ENCODE peak calls at places on chromosomes 12 and 14, in seven cellular contexts. One of them, this sample, is unnamed.

GRCh38 chr12:3816266-3816665 is 56.9 kb downstream of the PARP11 start:
- DNase-seq in pancreas: no peak
- DNase-seq in Panc1: no peak
- DNase-seq in fibroblast of pulmonary artery: no peak
- DNase-seq in heart left ventricle: no peak
- DNase-seq in stomach: no peak
- DNase-seq in astrocyte: no peak
- DNase-seq in this sample: no peak

GRCh38 chr12:21580748-21581495 is 23.7 kb downstream of the GYS2 start:
- DNase-seq in pancreas: no peak
- DNase-seq in Panc1: no peak
- DNase-seq in fibroblast of pulmonary artery: no peak
- DNase-seq in heart left ventricle: no peak
- DNase-seq in stomach: no peak
- DNase-seq in astrocyte: no peak
- DNase-seq in this sample: no peak

GRCh38 chr12:100584261-100584660 is 10.8 kb downstream of the GAS2L3 start:
- DNase-seq in pancreas: no peak
- DNase-seq in Panc1: no peak
- DNase-seq in fibroblast of pulmonary artery: peak; percentile 29
- DNase-seq in heart left ventricle: no peak
- DNase-seq in stomach: no peak
- DNase-seq in astrocyte: no peak
- DNase-seq in this sample: no peak

GRCh38 chr14:43595373-43595772 is 911.7 kb downstream of the FSCB start:
- DNase-seq in pancreas: no peak
- DNase-seq in Panc1: no peak
- DNase-seq in fibroblast of pulmonary artery: no peak
- DNase-seq in heart left ventricle: no peak
- DNase-seq in stomach: no peak
- DNase-seq in astrocyte: no peak
- DNase-seq in this sample: no peak

GRCh38 chr12:1041478-1041877 is 50.5 kb downstream of the ERC1 start:
- DNase-seq in pancreas: no peak
- DNase-seq in Panc1: no peak
- DNase-seq in fibroblast of pulmonary artery: no peak
- DNase-seq in heart left ventricle: no peak
- DNase-seq in stomach: no peak
- DNase-seq in astrocyte: no peak
- DNase-seq in this sample: peak; percentile 19

GRCh38 chr12:68768431-68768934 is 22.5 kb downstream of the SLC35E3 start:
- DNase-seq in pancreas: no peak
- DNase-seq in Panc1: no peak
- DNase-seq in fibroblast of pulmonary artery: no peak
- DNase-seq in heart left ventricle: no peak
- DNase-seq in stomach: no peak
- DNase-seq in astrocyte: no peak
- DNase-seq in this sample: no peak

GRCh38 chr14:54446201-54446693 is 5.1 kb upstream of the CNIH1 start:
- DNase-seq in pancreas: peak; percentile 28
- DNase-seq in Panc1: no peak
- DNase-seq in fibroblast of pulmonary artery: peak; percentile 94
- DNase-seq in heart left ventricle: no peak
- DNase-seq in stomach: no peak
- DNase-seq in astrocyte: peak; percentile 31
- DNase-seq in this sample: peak; percentile 32

GRCh38 chr14:69090187-69090789 is 62.6 kb downstream of the DCAF5 start:
- DNase-seq in pancreas: no peak
- DNase-seq in Panc1: no peak
- DNase-seq in fibroblast of pulmonary artery: peak; percentile 61
- DNase-seq in heart left ventricle: no peak
- DNase-seq in stomach: no peak
- DNase-seq in astrocyte: no peak
- DNase-seq in this sample: peak; percentile 49

GRCh38 chr14:53190938-53191337 is 37.8 kb upstream of the DDHD1 start:
- DNase-seq in pancreas: no peak
- DNase-seq in Panc1: no peak
- DNase-seq in fibroblast of pulmonary artery: peak; percentile 38
- DNase-seq in heart left ventricle: no peak
- DNase-seq in stomach: no peak
- DNase-seq in astrocyte: peak; percentile 34
- DNase-seq in this sample: peak; percentile 38

GRCh38 chr14:35944847-35945246 is 118.7 kb downstream of the BRMS1L start:
- DNase-seq in pancreas: no peak
- DNase-seq in Panc1: no peak
- DNase-seq in fibroblast of pulmonary artery: no peak
- DNase-seq in heart left ventricle: no peak
- DNase-seq in stomach: no peak
- DNase-seq in astrocyte: no peak
- DNase-seq in this sample: no peak

GRCh38 chr14:58354817-58355216 is 40.9 kb upstream of the TOMM20L start:
- DNase-seq in pancreas: no peak
- DNase-seq in Panc1: no peak
- DNase-seq in fibroblast of pulmonary artery: no peak
- DNase-seq in heart left ventricle: no peak
- DNase-seq in stomach: no peak
- DNase-seq in astrocyte: no peak
- DNase-seq in this sample: no peak

GRCh38 chr14:58356268-58356667 is 39.5 kb upstream of the TOMM20L start:
- DNase-seq in pancreas: no peak
- DNase-seq in Panc1: no peak
- DNase-seq in fibroblast of pulmonary artery: no peak
- DNase-seq in heart left ventricle: no peak
- DNase-seq in stomach: no peak
- DNase-seq in astrocyte: no peak
- DNase-seq in this sample: no peak

GRCh38 chr14:58353516-58354299 is 42.0 kb upstream of the TOMM20L start:
- DNase-seq in pancreas: no peak
- DNase-seq in Panc1: no peak
- DNase-seq in fibroblast of pulmonary artery: no peak
- DNase-seq in heart left ventricle: no peak
- DNase-seq in stomach: no peak
- DNase-seq in astrocyte: no peak
- DNase-seq in this sample: peak; percentile 8
- H3K4me3 ChIP-seq in pancreas: peak overlapping the region; percentile 3
- H3K4me3 ChIP-seq in Panc1: no peak overlapping the region
- H3K4me3 ChIP-seq in fibroblast of pulmonary artery: no peak overlapping the region
- H3K4me3 ChIP-seq in heart left ventricle: peak overlapping the region; percentile 1
- H3K4me3 ChIP-seq in stomach: peak overlapping the region; percentile 7
- H3K4me3 ChIP-seq in astrocyte: no peak overlapping the region
- H3K4me3 ChIP-seq in this sample: no peak overlapping the region

GRCh38 chr12:116926283-116927243 is 15.8 kb downstream of the FBXW8 start:
- DNase-seq in pancreas: no peak
- DNase-seq in Panc1: no peak
- DNase-seq in fibroblast of pulmonary artery: no peak
- DNase-seq in heart left ventricle: no peak
- DNase-seq in stomach: no peak
- DNase-seq in astrocyte: no peak
- DNase-seq in this sample: no peak
- TF ChIP-seq CTCF in pancreas: no peak
- TF ChIP-seq CTCF in Panc1: no peak
- TF ChIP-seq CTCF in fibroblast of pulmonary artery: no peak
- TF ChIP-seq CTCF in heart left ventricle: peak; percentile 28
- TF ChIP-seq CTCF in stomach: no peak
- TF ChIP-seq CTCF in astrocyte: no peak
- TF ChIP-seq CTCF in this sample: no peak

GRCh38 chr12:46830731-46831334 is 5.0 kb upstream of the SLC38A4 start:
- DNase-seq in pancreas: peak; percentile 24
- DNase-seq in Panc1: no peak
- DNase-seq in fibroblast of pulmonary artery: no peak
- DNase-seq in heart left ventricle: peak; percentile 61
- DNase-seq in stomach: no peak
- DNase-seq in astrocyte: no peak
- DNase-seq in this sample: peak; percentile 11

GRCh38 chr12:46835785-46836184 is 10.0 kb upstream of the SLC38A4 start:
- DNase-seq in pancreas: no peak
- DNase-seq in Panc1: no peak
- DNase-seq in fibroblast of pulmonary artery: no peak
- DNase-seq in heart left ventricle: no peak
- DNase-seq in stomach: no peak
- DNase-seq in astrocyte: no peak
- DNase-seq in this sample: no peak

GRCh38 chr12:46831335-46832083 is 5.7 kb upstream of the SLC38A4 start:
- DNase-seq in pancreas: peak; percentile 50
- DNase-seq in Panc1: no peak
- DNase-seq in fibroblast of pulmonary artery: no peak
- DNase-seq in heart left ventricle: peak; percentile 82
- DNase-seq in stomach: peak; percentile 34
- DNase-seq in astrocyte: no peak
- DNase-seq in this sample: no peak

GRCh38 chr12:46832084-46832704 is 6.4 kb upstream of the SLC38A4 start:
- DNase-seq in pancreas: no peak
- DNase-seq in Panc1: no peak
- DNase-seq in fibroblast of pulmonary artery: no peak
- DNase-seq in heart left ventricle: no peak
- DNase-seq in stomach: no peak
- DNase-seq in astrocyte: no peak
- DNase-seq in this sample: no peak
- H3K4me3 ChIP-seq in pancreas: peak overlapping the region; percentile 50
- H3K4me3 ChIP-seq in Panc1: no peak overlapping the region
- H3K4me3 ChIP-seq in fibroblast of pulmonary artery: no peak overlapping the region
- H3K4me3 ChIP-seq in heart left ventricle: peak overlapping the region; percentile 49
- H3K4me3 ChIP-seq in stomach: peak overlapping the region; percentile 37
- H3K4me3 ChIP-seq in astrocyte: peak overlapping the region; percentile 49
- H3K4me3 ChIP-seq in this sample: no peak overlapping the region

DNA sequence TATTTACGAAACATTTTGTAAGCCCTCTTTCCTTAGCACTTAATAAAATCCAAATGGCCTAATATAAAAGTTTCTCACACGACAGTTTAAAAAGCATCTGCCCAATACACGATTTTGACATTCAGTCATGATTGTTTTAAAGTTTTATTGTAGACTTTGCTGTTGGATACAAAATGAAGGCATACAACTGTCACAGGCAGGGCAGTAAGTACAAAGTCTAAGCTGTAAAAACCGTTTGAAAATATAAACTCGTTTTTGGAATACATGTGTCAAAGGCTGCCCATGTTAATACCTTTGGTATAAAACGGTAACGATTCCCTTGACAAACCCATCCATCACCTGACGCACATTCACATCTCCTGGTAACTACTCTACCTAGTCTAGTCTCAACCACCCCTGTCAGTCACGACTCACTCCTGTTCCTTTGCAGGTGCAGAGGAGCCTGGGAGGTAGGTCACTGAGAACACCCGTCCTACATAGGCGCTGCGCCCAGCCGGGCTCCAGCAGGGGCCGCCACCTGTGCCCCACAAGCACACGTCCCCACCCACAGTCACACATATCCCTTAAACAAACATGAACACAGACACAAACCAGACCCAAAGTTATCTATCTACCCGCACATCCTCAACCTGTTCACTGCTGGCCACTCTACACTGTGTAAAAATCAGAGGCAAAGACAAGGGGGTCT is 27.1 kb downstream of the KCTD10 start:
- DNase-seq in pancreas: no peak
- DNase-seq in Panc1: no peak
- DNase-seq in fibroblast of pulmonary artery: no peak
- DNase-seq in heart left ventricle: no peak
- DNase-seq in stomach: no peak
- DNase-seq in astrocyte: no peak
- DNase-seq in this sample: no peak
- TF ChIP-seq CTCF in pancreas: no peak
- TF ChIP-seq CTCF in Panc1: peak; percentile 65
- TF ChIP-seq CTCF in fibroblast of pulmonary artery: peak; percentile 18
- TF ChIP-seq CTCF in heart left ventricle: no peak
- TF ChIP-seq CTCF in stomach: no peak
- TF ChIP-seq CTCF in astrocyte: no peak
- TF ChIP-seq CTCF in this sample: no peak

GRCh38 chr14:100887728-100888335 is 15.7 kb downstream of the RTL1 start:
- DNase-seq in pancreas: no peak
- DNase-seq in Panc1: no peak
- DNase-seq in fibroblast of pulmonary artery: peak; percentile 8
- DNase-seq in heart left ventricle: no peak
- DNase-seq in stomach: no peak
- DNase-seq in astrocyte: peak; percentile 12
- DNase-seq in this sample: no peak
- H3K4me3 ChIP-seq in pancreas: no peak overlapping the region
- H3K4me3 ChIP-seq in Panc1: no peak overlapping the region
- H3K4me3 ChIP-seq in fibroblast of pulmonary artery: no peak overlapping the region
- H3K4me3 ChIP-seq in heart left ventricle: no peak overlapping the region
- H3K4me3 ChIP-seq in stomach: no peak overlapping the region
- H3K4me3 ChIP-seq in astrocyte: no peak overlapping the region
- H3K4me3 ChIP-seq in this sample: no peak overlapping the region

GRCh38 chr14:70981005-70981952 is 74.0 kb downstream of the PCNX1 start:
- DNase-seq in pancreas: no peak
- DNase-seq in Panc1: no peak
- DNase-seq in fibroblast of pulmonary artery: peak; percentile 22
- DNase-seq in heart left ventricle: no peak
- DNase-seq in stomach: no peak
- DNase-seq in astrocyte: no peak
- DNase-seq in this sample: no peak

GRCh38 chr14:70971588-70971987 is 64.3 kb downstream of the PCNX1 start:
- DNase-seq in pancreas: no peak
- DNase-seq in Panc1: no peak
- DNase-seq in fibroblast of pulmonary artery: no peak
- DNase-seq in heart left ventricle: no peak
- DNase-seq in stomach: no peak
- DNase-seq in astrocyte: no peak
- DNase-seq in this sample: no peak

GRCh38 chr14:70972107-70972976 is 65.1 kb downstream of the PCNX1 start:
- DNase-seq in pancreas: peak; percentile 78
- DNase-seq in Panc1: peak; percentile 62
- DNase-seq in fibroblast of pulmonary artery: peak; percentile 94
- DNase-seq in heart left ventricle: peak; percentile 64
- DNase-seq in stomach: peak; percentile 92
- DNase-seq in astrocyte: peak; percentile 60
- DNase-seq in this sample: peak; percentile 89

GRCh38 chr14:70982204-70982603 is 74.9 kb downstream of the PCNX1 start:
- DNase-seq in pancreas: no peak
- DNase-seq in Panc1: no peak
- DNase-seq in fibroblast of pulmonary artery: no peak
- DNase-seq in heart left ventricle: no peak
- DNase-seq in stomach: no peak
- DNase-seq in astrocyte: no peak
- DNase-seq in this sample: no peak

DNA sequence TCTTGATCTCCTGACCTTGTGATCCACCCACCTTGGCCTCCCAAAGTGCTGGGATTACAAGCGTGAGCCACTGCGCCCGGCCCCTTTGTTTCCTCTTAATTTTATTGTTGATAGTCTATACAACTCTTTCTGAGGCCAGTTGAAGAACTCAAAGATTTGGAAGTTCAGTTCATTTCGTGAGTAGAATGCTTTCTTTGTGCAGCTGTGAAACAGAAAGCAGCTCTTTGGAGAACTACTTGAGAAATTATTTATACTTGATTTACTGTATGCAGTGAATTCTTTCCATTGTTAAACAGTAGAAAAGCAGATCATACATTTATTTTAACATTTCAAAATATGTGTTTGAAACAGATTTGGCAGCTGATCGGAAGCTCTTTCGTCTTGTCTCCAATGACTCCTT is 69.3 kb downstream of the PCNX1 start:
- DNase-seq in pancreas: no peak
- DNase-seq in Panc1: no peak
- DNase-seq in fibroblast of pulmonary artery: no peak
- DNase-seq in heart left ventricle: no peak
- DNase-seq in stomach: no peak
- DNase-seq in astrocyte: no peak
- DNase-seq in this sample: no peak
- TF ChIP-seq CTCF in pancreas: no peak
- TF ChIP-seq CTCF in Panc1: no peak
- TF ChIP-seq CTCF in fibroblast of pulmonary artery: no peak
- TF ChIP-seq CTCF in heart left ventricle: no peak
- TF ChIP-seq CTCF in stomach: no peak
- TF ChIP-seq CTCF in astrocyte: no peak
- TF ChIP-seq CTCF in this sample: no peak

This sample was measured in fibroblast of mammary gland.